ENCODE peak calls at places on chromosomes 6 and 20, in seven cellular contexts. One of them, this sample, is unnamed.

GRCh38 chr6:47174502-47175023 is 132.4 kb upstream of the ADGRF1 start:
- DNase-seq in ovary: no peak
- DNase-seq in NCI-H1694: no peak
- DNase-seq in activated T-helper 1 cell treated with anti-CD3 and anti-CD28 coated beads, Interleukin-12 subunit alpha, Interleukin-12 subunit beta, Interleukin-2, Interleukin-4 antibody, amounts not matched to agents 30 ng/mL and 10 ng/mL and 1 ng/mL, durations not matched to agents 14 hours and 24 hours and 36 hours: no peak
- DNase-seq in islet precursor cell: no peak
- DNase-seq in endothelial cell: no peak
- DNase-seq in pancreas: no peak
- DNase-seq in this sample: no peak

GRCh38 chr6:106099235-106099537 is 13.1 kb downstream of the PRDM1 start:
- DNase-seq in endothelial cell: no peak
- DNase-seq in ovary: no peak
- DNase-seq in NCI-H1694: no peak
- DNase-seq in activated T-helper 1 cell treated with anti-CD3 and anti-CD28 coated beads, Interleukin-12 subunit alpha, Interleukin-12 subunit beta, Interleukin-2, Interleukin-4 antibody, amounts not matched to agents 30 ng/mL and 10 ng/mL and 1 ng/mL, durations not matched to agents 14 hours and 24 hours and 36 hours: no peak
- DNase-seq in pancreas: no peak
- DNase-seq in islet precursor cell: no peak
- DNase-seq in this sample: no peak

GRCh38 chr6:105272783-105273182 is 93.0 kb upstream of the POPDC3 start:
- DNase-seq in NCI-H1694: no peak
- DNase-seq in activated T-helper 1 cell treated with anti-CD3 and anti-CD28 coated beads, Interleukin-12 subunit alpha, Interleukin-12 subunit beta, Interleukin-2, Interleukin-4 antibody, amounts not matched to agents 30 ng/mL and 10 ng/mL and 1 ng/mL, durations not matched to agents 14 hours and 24 hours and 36 hours: no peak
- DNase-seq in endothelial cell: no peak
- DNase-seq in pancreas: peak; percentile 60
- DNase-seq in ovary: no peak
- DNase-seq in islet precursor cell: peak; percentile 63
- DNase-seq in this sample: no peak

GRCh38 chr20:62043131-62043914 is 22.4 kb downstream of the TAF4 start:
- DNase-seq in islet precursor cell: no peak
- DNase-seq in activated T-helper 1 cell treated with anti-CD3 and anti-CD28 coated beads, Interleukin-12 subunit alpha, Interleukin-12 subunit beta, Interleukin-2, Interleukin-4 antibody, amounts not matched to agents 30 ng/mL and 10 ng/mL and 1 ng/mL, durations not matched to agents 14 hours and 24 hours and 36 hours: no peak
- DNase-seq in NCI-H1694: no peak
- DNase-seq in endothelial cell: no peak
- DNase-seq in pancreas: no peak
- DNase-seq in ovary: peak; percentile 86
- DNase-seq in this sample: no peak

GRCh38 chr6:143397229-143398222 is 53.0 kb downstream of the ADAT2 start:
- DNase-seq in NCI-H1694: no peak
- DNase-seq in ovary: no peak
- DNase-seq in islet precursor cell: peak; percentile 98
- DNase-seq in endothelial cell: peak; percentile 27
- DNase-seq in activated T-helper 1 cell treated with anti-CD3 and anti-CD28 coated beads, Interleukin-12 subunit alpha, Interleukin-12 subunit beta, Interleukin-2, Interleukin-4 antibody, amounts not matched to agents 30 ng/mL and 10 ng/mL and 1 ng/mL, durations not matched to agents 14 hours and 24 hours and 36 hours: no peak
- DNase-seq in pancreas: peak; percentile 57
- DNase-seq in this sample: no peak

GRCh38 chr6:3016473-3017280 is 17.0 kb downstream of the NQO2 start:
- DNase-seq in activated T-helper 1 cell treated with anti-CD3 and anti-CD28 coated beads, Interleukin-12 subunit alpha, Interleukin-12 subunit beta, Interleukin-2, Interleukin-4 antibody, amounts not matched to agents 30 ng/mL and 10 ng/mL and 1 ng/mL, durations not matched to agents 14 hours and 24 hours and 36 hours: no peak
- DNase-seq in endothelial cell: no peak
- DNase-seq in ovary: no peak
- DNase-seq in pancreas: no peak
- DNase-seq in NCI-H1694: no peak
- DNase-seq in islet precursor cell: no peak
- DNase-seq in this sample: no peak

GRCh38 chr6:140907235-140907634 is 1225.5 kb upstream of the GJE1 start:
- DNase-seq in NCI-H1694: no peak
- DNase-seq in pancreas: no peak
- DNase-seq in endothelial cell: no peak
- DNase-seq in activated T-helper 1 cell treated with anti-CD3 and anti-CD28 coated beads, Interleukin-12 subunit alpha, Interleukin-12 subunit beta, Interleukin-2, Interleukin-4 antibody, amounts not matched to agents 30 ng/mL and 10 ng/mL and 1 ng/mL, durations not matched to agents 14 hours and 24 hours and 36 hours: no peak
- DNase-seq in ovary: no peak
- DNase-seq in islet precursor cell: no peak
- DNase-seq in this sample: no peak

GRCh38 chr6:167571550-167571949 is 246.7 kb downstream of the TTLL2 start:
- DNase-seq in ovary: no peak
- DNase-seq in pancreas: no peak
- DNase-seq in endothelial cell: no peak
- DNase-seq in islet precursor cell: no peak
- DNase-seq in NCI-H1694: no peak
- DNase-seq in activated T-helper 1 cell treated with anti-CD3 and anti-CD28 coated beads, Interleukin-12 subunit alpha, Interleukin-12 subunit beta, Interleukin-2, Interleukin-4 antibody, amounts not matched to agents 30 ng/mL and 10 ng/mL and 1 ng/mL, durations not matched to agents 14 hours and 24 hours and 36 hours: no peak
- DNase-seq in this sample: no peak

GRCh38 chr6:111423960-111424846 is 58.8 kb downstream of the REV3L start:
- DNase-seq in NCI-H1694: no peak
- DNase-seq in endothelial cell: no peak
- DNase-seq in ovary: no peak
- DNase-seq in activated T-helper 1 cell treated with anti-CD3 and anti-CD28 coated beads, Interleukin-12 subunit alpha, Interleukin-12 subunit beta, Interleukin-2, Interleukin-4 antibody, amounts not matched to agents 30 ng/mL and 10 ng/mL and 1 ng/mL, durations not matched to agents 14 hours and 24 hours and 36 hours: no peak
- DNase-seq in islet precursor cell: peak; percentile 70
- DNase-seq in pancreas: peak; percentile 49
- DNase-seq in this sample: peak; percentile 67

GRCh38 chr6:146871613-146872465 is 273.1 kb downstream of the ADGB start:
- DNase-seq in ovary: no peak
- DNase-seq in NCI-H1694: no peak
- DNase-seq in islet precursor cell: no peak
- DNase-seq in pancreas: no peak
- DNase-seq in endothelial cell: no peak
- DNase-seq in activated T-helper 1 cell treated with anti-CD3 and anti-CD28 coated beads, Interleukin-12 subunit alpha, Interleukin-12 subunit beta, Interleukin-2, Interleukin-4 antibody, amounts not matched to agents 30 ng/mL and 10 ng/mL and 1 ng/mL, durations not matched to agents 14 hours and 24 hours and 36 hours: no peak
- DNase-seq in this sample: peak; percentile 79

GRCh38 chr20:49712918-49713778 is 530 bp downstream of the B4GALT5 start:
- DNase-seq in NCI-H1694: no peak
- DNase-seq in pancreas: peak; percentile 51
- DNase-seq in ovary: peak; percentile 57
- DNase-seq in endothelial cell: peak; percentile 34
- DNase-seq in islet precursor cell: no peak
- DNase-seq in activated T-helper 1 cell treated with anti-CD3 and anti-CD28 coated beads, Interleukin-12 subunit alpha, Interleukin-12 subunit beta, Interleukin-2, Interleukin-4 antibody, amounts not matched to agents 30 ng/mL and 10 ng/mL and 1 ng/mL, durations not matched to agents 14 hours and 24 hours and 36 hours: peak; percentile 19
- DNase-seq in this sample: peak; percentile 43